ENCODE peak calls at places on chromosomes 16 and 17, in five cellular contexts. B is dorsolateral prefrontal cortex, E is foreskin fibroblast, K is PC-3, N is fibroblast of villous mesenchyme. Q is an unnamed sample.

GRCh38 chr16:46812781-46813555 is 18.0 kb downstream of the C16orf87 start:
- DNase-seq in N (no peak), E (no peak), B (no peak), K (peak; percentile 11), Q (no peak)

GRCh38 chr17:77666881-77667395 is 291.6 kb upstream of the TNRC6C start:
- DNase-seq in B (no peak), E (no peak), K (no peak), N (no peak), Q (no peak)

GRCh38 chr17:35089846-35090193 is 26.3 kb upstream of the RFFL start:
- DNase-seq in B (no peak), E (peak; percentile 27), N (peak; percentile 39), K (peak; percentile 68), Q (peak; percentile 46)

GRCh38 chr17:14942511-14943185 is 322.5 kb downstream of the PMP22 start:
- DNase-seq in B (no peak), K (peak; percentile 42), N (no peak), E (peak; percentile 24), Q (peak; percentile 36)

GRCh38 chr17:81483085-81483861 is 29.3 kb downstream of the ACTG1 start:
- DNase-seq in E (no peak), N (peak; percentile 56), K (no peak), B (no peak), Q (no peak)

GRCh38 chr17:42642377-42642776 is 16.7 kb upstream of the TUBG2 start:
- DNase-seq in K (no peak), E (no peak), N (no peak), B (no peak), Q (no peak)

GRCh38 chr16:8828541-8829165 is 31.0 kb downstream of the PMM2 start:
- DNase-seq in B (no peak), N (no peak), E (no peak), K (no peak), Q (no peak)

GRCh38 chr16:35690413-35690812 is 2231.0 kb downstream of the TP53TG3F start:
- DNase-seq in K (no peak), N (no peak), B (no peak), E (no peak), Q (no peak)

GRCh38 chr17:66673668-66674276 is 161.1 kb upstream of the CACNG5 start:
- DNase-seq in K (peak; percentile 92), E (peak; percentile 69), N (peak; percentile 73), B (no peak), Q (peak; percentile 69)

GRCh38 chr16:88578446-88579313 is 8.5 kb downstream of the ZC3H18 start:
- DNase-seq in K (no peak), E (no peak), N (no peak), B (no peak), Q (no peak)

GRCh38 chr17:66373944-66374817 is 71.8 kb downstream of the PRKCA start:
- DNase-seq in N (peak; percentile 29), B (peak; percentile 31), K (no peak), E (no peak), Q (no peak)

GRCh38 chr16:85331685-85332084 is 219.4 kb upstream of the CIBAR2 start:
- DNase-seq in N (no peak), K (no peak), B (no peak), E (no peak), Q (no peak)

DNA sequence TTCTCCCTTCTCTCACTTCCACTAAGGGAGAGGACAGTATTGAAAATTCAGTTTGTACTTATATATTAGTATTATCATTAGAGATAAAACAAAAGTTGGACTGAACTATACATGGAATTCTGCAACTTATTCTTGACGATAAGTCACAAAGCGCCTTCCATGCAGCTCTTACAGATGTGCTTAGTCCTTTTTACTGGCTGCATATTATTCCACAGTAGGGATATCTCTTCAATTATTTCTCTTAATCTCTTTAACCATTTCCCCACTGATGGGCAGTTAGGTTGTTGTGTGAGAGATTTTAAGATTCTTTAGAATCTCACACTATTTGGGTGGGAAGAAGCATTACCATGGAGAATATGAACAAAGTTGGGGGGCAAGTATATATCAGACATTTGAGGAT is 32.0 kb downstream of the PMFBP1 start:
- DNase-seq in B (no peak), K (no peak), E (no peak), N (no peak), Q (no peak)
- TF ChIP-seq CTCF in B (no peak), K (no peak), E (no peak), N (no peak), Q (no peak)

GRCh38 chr17:61397086-61397842 is 2.4 kb upstream of the TBX2 start:
- DNase-seq in B (no peak), N (peak; percentile 66), K (no peak), E (no peak), Q (no peak)

GRCh38 chr17:61395409-61395982 is 4.1 kb upstream of the TBX2 start:
- DNase-seq in K (no peak), N (no peak), E (no peak), B (no peak), Q (no peak)

GRCh38 chr17:61395983-61396585 is 3.6 kb upstream of the TBX2 start:
- DNase-seq in K (no peak), B (no peak), N (no peak), E (no peak), Q (no peak)

GRCh38 chr17:61394630-61395408 is 4.8 kb upstream of the TBX2 start:
- DNase-seq in K (no peak), N (no peak), E (no peak), B (no peak), Q (no peak)

DNA sequence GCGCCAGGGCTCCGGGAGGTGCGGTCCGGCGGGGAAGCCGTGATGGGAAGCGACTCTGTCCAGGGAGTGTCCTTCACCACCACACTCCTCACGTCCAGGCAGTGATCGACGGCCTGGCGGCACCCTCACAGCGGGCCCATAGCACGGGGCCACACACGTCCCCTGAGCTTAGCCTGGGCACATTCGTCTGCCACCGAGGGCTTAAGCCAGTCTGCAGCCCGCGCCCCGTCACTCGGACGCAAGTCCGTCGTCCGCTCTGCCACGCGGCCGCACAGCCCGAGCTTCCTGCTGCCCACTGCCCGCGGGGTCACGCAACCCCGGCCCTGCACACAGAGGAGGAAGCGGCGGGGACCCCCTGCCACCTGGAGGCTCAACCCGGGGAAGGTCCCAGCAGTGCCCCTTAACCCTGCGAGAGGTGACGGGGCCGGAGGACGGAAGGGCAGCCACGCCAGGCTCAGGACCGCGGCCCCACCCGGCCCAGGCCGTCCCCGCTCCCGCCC is 3.0 kb upstream of the TBX2 start:
- DNase-seq in K (no peak), N (peak; percentile 48), B (no peak), E (no peak), Q (no peak)
- H3K4me3 ChIP-seq in K (peak overlapping the region; percentile 72), N (peak overlapping the region; percentile 74), B (peak overlapping the region; percentile 57), E (peak overlapping the region; percentile 31), Q (peak overlapping the region; percentile 30)

DNA sequence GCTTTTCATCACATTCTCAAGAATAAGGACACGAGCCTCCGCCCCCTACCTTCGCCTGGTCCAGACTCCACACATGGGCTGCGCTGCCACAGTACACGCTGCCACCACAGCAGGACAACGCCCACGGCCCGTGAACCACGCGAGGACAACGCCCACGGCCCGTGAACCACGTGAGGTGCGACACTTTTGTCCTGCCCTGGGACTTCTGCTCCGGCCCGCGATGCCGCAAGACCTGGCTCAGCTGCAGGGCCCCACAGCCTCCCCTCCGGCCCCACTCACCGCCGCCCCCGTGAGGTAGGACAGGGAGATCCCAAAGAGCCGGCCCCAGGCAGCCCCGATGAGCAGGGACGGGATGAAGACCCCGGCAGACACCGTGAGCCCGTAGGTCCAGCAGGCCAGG is 5.9 kb upstream of the CCDC154 start:
- DNase-seq in E (no peak), K (no peak), B (no peak), N (no peak), Q (no peak)
- TF ChIP-seq CTCF in E (no peak), K (peak; percentile 27), B (no peak), N (no peak), Q (no peak)

GRCh38 chr17:75152523-75152922 is 1.8 kb downstream of the JPT1 start:
- DNase-seq in E (no peak), N (peak; percentile 8), B (no peak), K (peak; percentile 19), Q (no peak)
- H3K4me3 ChIP-seq in E (peak overlapping the region; percentile 93), N (peak overlapping the region; percentile 92), B (peak overlapping the region; percentile 87), K (peak overlapping the region; percentile 82), Q (peak overlapping the region; percentile 91)